ENCODE peak calls at places on chromosome X, in nine cellular contexts. Z, S, M, R, J, G, H, E and O are unnamed samples.

GRCh38 chrX:40155617-40156471 is 58.1 kb upstream of the BCOR start:
- DNase-seq in Z (peak), S (no peak), M (no peak), R (no peak), J (peak), G (no peak), H (no peak), E (no peak), O (no peak)

GRCh38 chrX:54066841-54067240 is 22.6 kb upstream of the PHF8 start:
- DNase-seq in Z (no peak), S (no peak), M (no peak), R (no peak), J (no peak), G (no peak), H (peak), E (no peak), O (no peak)

GRCh38 chrX:106612403-106612789 is 618 bp downstream of the RADX start:
- DNase-seq in Z (peak), S (no peak), M (no peak), R (no peak), J (no peak), G (no peak), H (no peak), E (no peak), O (no peak)

GRCh38 chrX:112874140-112874539 is 33.5 kb upstream of the AMOT start:
- DNase-seq in Z (no peak), S (no peak), M (no peak), R (no peak), J (no peak), G (no peak), H (peak), E (no peak), O (no peak)

GRCh38 chrX:41445781-41446358 is 1.3 kb upstream of the NYX start:
- DNase-seq in Z (no peak), S (no peak), M (no peak), R (no peak), J (no peak), G (no peak), H (no peak), E (no peak), O (no peak)

GRCh38 chrX:115902995-115903394 is 267.5 kb upstream of the AGTR2 start:
- DNase-seq in Z (no peak), S (no peak), M (no peak), R (no peak), J (no peak), G (no peak), H (no peak), E (no peak), O (no peak)

GRCh38 chrX:118718737-118719136 is 8.7 kb upstream of the IL13RA1 start:
- DNase-seq in Z (no peak), S (peak), M (no peak), R (no peak), J (no peak), G (no peak), H (no peak), E (no peak), O (no peak)

GRCh38 chrX:46180258-46180687 is 364.9 kb downstream of the ZNF674 start:
- DNase-seq in Z (no peak), S (peak), M (no peak), R (no peak), J (no peak), G (no peak), H (peak), E (no peak), O (no peak)

GRCh38 chrX:53556868-53557267 is 122.7 kb upstream of the HSD17B10 start:
- DNase-seq in Z (no peak), S (no peak), M (no peak), R (no peak), J (no peak), G (no peak), H (no peak), E (no peak), O (no peak)

GRCh38 chrX:29071525-29071924 is 484.3 kb downstream of the IL1RAPL1 start:
- DNase-seq in Z (no peak), S (no peak), M (no peak), R (no peak), J (no peak), G (no peak), H (no peak), E (no peak), O (no peak)

GRCh38 chrX:17613979-17614572 is 123.2 kb upstream of the SCML1 start:
- DNase-seq in Z (no peak), S (peak), M (peak), R (no peak), J (no peak), G (no peak), H (peak), E (no peak), O (no peak)

GRCh38 chrX:50721771-50722521 is 92.0 kb downstream of the SHROOM4 start:
- DNase-seq in Z (no peak), S (no peak), M (no peak), R (no peak), J (no peak), G (no peak), H (no peak), E (no peak), O (no peak)

GRCh38 chrX:110120025-110120424 is 117.1 kb downstream of the TMEM164 start:
- DNase-seq in Z (no peak), S (no peak), M (peak), R (no peak), J (no peak), G (no peak), H (no peak), E (no peak), O (no peak)

GRCh38 chrX:7996414-7996813 is 69.2 kb upstream of the PNPLA4 start:
- DNase-seq in Z (peak), S (peak), M (no peak), R (no peak), J (no peak), G (no peak), H (peak), E (no peak), O (peak)

GRCh38 chrX:87063622-87064021 is 454.0 kb upstream of the KLHL4 start:
- DNase-seq in Z (no peak), S (no peak), M (no peak), R (no peak), J (no peak), G (no peak), H (no peak), E (no peak), O (no peak)

GRCh38 chrX:68163446-68163845 is 269.8 kb downstream of the OPHN1 start:
- DNase-seq in Z (no peak), S (no peak), M (no peak), R (no peak), J (no peak), G (no peak), H (peak), E (no peak), O (no peak)

GRCh38 chrX:47579537-47579936 is 2.7 kb upstream of the TIMP1 start:
- DNase-seq in Z (peak), S (peak), M (peak), R (no peak), J (peak), G (no peak), H (peak), E (no peak), O (no peak)

GRCh38 chrX:112947981-112948380 is 107.3 kb upstream of the AMOT start:
- DNase-seq in Z (no peak), S (no peak), M (no peak), R (no peak), J (no peak), G (no peak), H (no peak), E (no peak), O (no peak)

GRCh38 chrX:71541546-71542022 is 8.7 kb downstream of the OGT start:
- DNase-seq in Z (peak), S (peak), M (no peak), R (no peak), J (no peak), G (no peak), H (peak), E (no peak), O (no peak)

GRCh38 chrX:110277609-110278008 is 40.3 kb downstream of the AMMECR1 start:
- DNase-seq in Z (no peak), S (no peak), M (no peak), R (no peak), J (no peak), G (no peak), H (no peak), E (no peak), O (no peak)

GRCh38 chrX:33204889-33205288 is 6.5 kb downstream of the DMD start:
- DNase-seq in Z (no peak), S (no peak), M (no peak), R (no peak), J (no peak), G (no peak), H (peak), E (no peak), O (no peak)
- TF ChIP-seq POLR2A in Z (no peak), S (no peak), M (no peak), R (no peak), J (no peak), G (no peak), H (no peak), E (no peak), O (no peak)

GRCh38 chrX:149504915-149505651 is at the start of gene IDS:
- DNase-seq in Z (peak), S (peak), M (peak), R (peak), J (peak), G (peak), H (peak), E (peak), O (peak)
- TF ChIP-seq POLR2A in Z (peak), S (peak), M (peak), R (peak), J (peak), G (peak), H (peak), E (peak), O (peak)

GRCh38 chrX:1492421-1493012 is 39.8 kb upstream of the ASMTL start:
- DNase-seq in Z (no peak), S (no peak), M (no peak), R (peak), J (no peak), G (no peak), H (no peak), E (no peak), O (no peak)

GRCh38 chrX:1496076-1496475 is 40.9 kb downstream of the P2RY8 start:
- DNase-seq in Z (no peak), S (no peak), M (no peak), R (no peak), J (no peak), G (no peak), H (no peak), E (no peak), O (no peak)

GRCh38 chrX:1493317-1493856 is 40.7 kb upstream of the ASMTL start:
- DNase-seq in Z (no peak), S (no peak), M (no peak), R (no peak), J (no peak), G (no peak), H (no peak), E (no peak), O (no peak)

GRCh38 chrX:1491851-1492349 is 39.2 kb upstream of the ASMTL start:
- DNase-seq in Z (no peak), S (peak), M (no peak), R (peak), J (no peak), G (peak), H (no peak), E (no peak), O (peak)

GRCh38 chrX:1493877-1494510 is 41.3 kb upstream of the ASMTL start:
- DNase-seq in Z (no peak), S (peak), M (no peak), R (peak), J (no peak), G (no peak), H (no peak), E (no peak), O (peak)
- TF ChIP-seq POLR2A in Z (no peak), S (no peak), M (no peak), R (no peak), J (no peak), G (peak), H (no peak), E (no peak), O (no peak)

GRCh38 chrX:1391707-1392375 is at the start of gene SLC25A6:
- DNase-seq in Z (no peak), S (peak), M (peak), R (peak), J (peak), G (peak), H (peak), E (peak), O (peak)
- TF ChIP-seq POLR2A in Z (peak), S (peak), M (peak), R (peak), J (no peak), G (peak), H (peak), E (no peak), O (peak)

DNA sequence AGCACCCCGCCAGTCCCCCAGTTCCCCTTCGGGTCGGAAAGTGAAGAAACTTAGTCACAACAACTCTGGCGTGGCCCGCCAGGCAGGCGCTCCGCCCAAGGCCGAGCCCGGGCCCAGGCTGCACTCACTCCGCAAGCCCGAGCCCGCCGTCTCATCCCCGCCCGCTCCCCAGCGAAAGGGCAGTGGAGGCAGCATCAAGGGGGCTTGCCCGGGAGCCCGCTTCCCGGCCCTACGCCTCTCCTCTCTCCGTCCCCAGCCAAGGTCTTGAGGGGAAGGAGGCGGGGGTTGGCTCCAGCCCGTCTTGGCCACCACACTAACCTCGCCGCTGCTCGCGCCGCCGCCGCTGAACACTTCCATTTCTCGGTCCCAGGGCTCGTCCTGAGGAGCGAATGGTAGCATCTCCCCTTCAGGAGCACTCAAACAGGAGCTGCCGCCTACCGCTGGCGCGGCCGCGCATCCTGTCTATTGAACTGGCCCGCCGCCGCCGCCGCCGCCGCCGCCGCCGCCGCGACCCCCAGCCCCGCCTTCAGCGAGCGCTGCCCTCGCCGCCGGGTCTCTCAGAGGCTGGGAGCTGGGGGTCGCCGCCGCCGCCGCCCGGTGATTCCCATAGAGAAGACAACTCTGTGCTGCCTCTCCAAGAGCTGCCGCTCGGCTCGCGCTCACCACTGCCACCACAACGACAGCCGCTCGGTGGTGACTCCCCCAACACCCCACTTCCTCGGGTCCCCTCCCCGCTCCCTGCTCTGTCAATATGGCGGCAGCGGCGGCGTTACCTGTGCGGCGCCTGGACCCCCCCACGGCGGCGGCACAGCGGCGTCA is at the start of gene RPS6KA6:
- DNase-seq in Z (no peak), S (no peak), M (peak), R (peak), J (peak), G (peak), H (peak), E (no peak), O (peak)
- TF ChIP-seq POLR2A in Z (no peak), S (no peak), M (no peak), R (no peak), J (no peak), G (no peak), H (no peak), E (no peak), O (no peak)

DNA sequence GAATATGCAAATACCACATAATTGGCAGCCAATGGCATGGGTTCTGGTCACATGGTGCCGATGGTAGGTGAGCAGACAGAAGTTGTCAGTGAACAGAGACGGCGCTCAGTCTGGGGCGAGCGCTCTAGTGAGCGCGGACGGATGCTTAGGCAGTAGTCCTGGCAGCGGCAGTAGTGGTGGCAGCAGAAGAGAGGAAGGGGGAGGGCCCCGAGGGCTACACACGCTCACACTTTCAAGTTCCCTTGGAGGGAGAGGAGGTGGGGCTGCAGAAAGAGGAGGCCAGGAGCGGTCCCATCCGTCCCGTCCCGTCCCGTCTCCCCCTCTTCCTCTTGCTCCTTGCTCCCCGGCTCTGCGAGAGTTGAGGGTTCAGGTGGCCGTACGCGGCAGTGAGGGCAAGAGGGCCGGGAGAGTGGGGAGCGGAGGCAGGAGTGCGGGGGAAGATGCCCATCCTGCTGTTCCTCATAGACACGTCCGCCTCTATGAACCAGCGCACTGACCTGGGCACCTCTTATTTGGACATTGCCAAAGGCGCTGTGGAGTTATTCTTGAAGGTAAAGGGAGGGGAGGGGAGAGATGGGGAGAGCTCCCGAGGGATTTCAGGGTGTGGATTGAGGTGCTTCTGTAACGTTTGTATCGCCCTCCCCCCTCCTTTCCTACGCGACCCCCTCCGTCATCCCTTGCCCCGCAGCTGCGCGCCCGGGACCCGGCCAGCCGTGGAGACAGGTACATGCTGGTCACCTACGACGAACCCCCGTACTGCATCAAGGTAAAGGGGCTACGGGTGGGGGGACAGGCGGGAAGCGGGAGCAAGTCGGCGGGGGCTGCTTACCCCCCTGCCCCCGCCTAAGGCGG is at the start of gene INTS6L:
- DNase-seq in Z (peak), S (peak), M (peak), R (peak), J (no peak), G (peak), H (peak), E (peak), O (peak)
- TF ChIP-seq POLR2A in Z (peak), S (peak), M (peak), R (peak), J (no peak), G (peak), H (peak), E (peak), O (peak)

GRCh38 chrX:153688071-153688470 is 345 bp downstream of the SLC6A8 start:
- DNase-seq in Z (peak), S (no peak), M (no peak), R (no peak), J (no peak), G (no peak), H (no peak), E (no peak), O (no peak)

GRCh38 chrX:153688534-153688899 is 791 bp downstream of the SLC6A8 start:
- DNase-seq in Z (peak), S (no peak), M (no peak), R (no peak), J (no peak), G (no peak), H (no peak), E (no peak), O (no peak)

GRCh38 chrX:153688900-153689590 is 1.3 kb downstream of the SLC6A8 start:
- DNase-seq in Z (peak), S (no peak), M (no peak), R (no peak), J (no peak), G (no peak), H (peak), E (no peak), O (no peak)

GRCh38 chrX:153690466-153690865 is 2.7 kb downstream of the SLC6A8 start:
- DNase-seq in Z (no peak), S (no peak), M (no peak), R (no peak), J (no peak), G (no peak), H (no peak), E (no peak), O (peak)

DNA sequence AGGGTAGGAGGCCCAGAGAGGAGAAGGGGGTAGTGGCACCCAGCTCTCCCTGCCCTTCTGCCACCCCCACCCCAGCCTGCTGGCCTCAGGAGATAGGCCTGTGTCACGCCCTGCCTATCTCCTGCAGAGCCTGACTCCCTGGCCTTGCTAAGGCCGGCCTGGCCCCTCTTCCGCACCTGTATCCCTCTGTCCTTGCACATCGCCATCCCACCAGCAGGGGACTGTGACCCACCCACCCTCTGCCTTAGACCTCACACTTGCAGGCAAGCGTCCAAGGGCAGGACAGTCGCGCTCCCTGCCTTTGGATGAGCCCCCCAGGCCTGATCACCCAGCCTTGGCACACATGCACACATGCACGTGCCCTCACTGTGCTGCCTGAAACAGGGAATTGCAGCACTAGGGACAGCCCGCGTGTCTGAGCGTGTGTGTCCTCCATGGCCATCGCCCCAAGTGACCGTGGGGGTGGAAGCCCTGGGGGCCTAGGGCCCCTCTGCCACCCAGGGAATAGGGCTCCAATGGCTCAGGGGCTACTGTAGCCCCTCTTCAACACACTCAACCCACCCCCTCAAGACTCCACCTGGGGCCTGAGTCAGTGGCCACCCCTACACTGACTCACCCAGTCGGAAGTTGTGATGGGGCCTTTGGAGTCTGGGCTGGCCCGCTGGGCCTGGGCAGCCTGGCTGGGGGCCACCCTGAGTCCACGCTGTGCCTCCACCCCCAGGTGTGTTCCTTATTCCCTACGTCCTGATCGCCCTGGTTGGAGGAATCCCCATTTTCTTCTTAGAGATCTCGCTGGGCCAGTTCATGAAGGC is 2.1 kb downstream of the SLC6A8 start:
- DNase-seq in Z (peak), S (no peak), M (no peak), R (no peak), J (no peak), G (no peak), H (peak), E (no peak), O (no peak)
- TF ChIP-seq POLR2A in Z (peak), S (no peak), M (no peak), R (no peak), J (no peak), G (no peak), H (no peak), E (no peak), O (no peak)

GRCh38 chrX:49157194-49157593 is 5.4 kb upstream of the MAGIX start:
- DNase-seq in Z (no peak), S (no peak), M (no peak), R (no peak), J (no peak), G (no peak), H (no peak), E (no peak), O (no peak)

GRCh38 chrX:49155243-49155899 is 7.2 kb upstream of the MAGIX start:
- DNase-seq in Z (peak), S (peak), M (peak), R (no peak), J (peak), G (no peak), H (peak), E (peak), O (peak)

GRCh38 chrX:49155900-49156837 is 6.4 kb upstream of the MAGIX start:
- DNase-seq in Z (peak), S (peak), M (peak), R (peak), J (peak), G (peak), H (peak), E (peak), O (peak)

GRCh38 chrX:49147907-49148306 is 14.7 kb upstream of the MAGIX start:
- DNase-seq in Z (peak), S (no peak), M (no peak), R (no peak), J (no peak), G (no peak), H (no peak), E (no peak), O (no peak)

DNA sequence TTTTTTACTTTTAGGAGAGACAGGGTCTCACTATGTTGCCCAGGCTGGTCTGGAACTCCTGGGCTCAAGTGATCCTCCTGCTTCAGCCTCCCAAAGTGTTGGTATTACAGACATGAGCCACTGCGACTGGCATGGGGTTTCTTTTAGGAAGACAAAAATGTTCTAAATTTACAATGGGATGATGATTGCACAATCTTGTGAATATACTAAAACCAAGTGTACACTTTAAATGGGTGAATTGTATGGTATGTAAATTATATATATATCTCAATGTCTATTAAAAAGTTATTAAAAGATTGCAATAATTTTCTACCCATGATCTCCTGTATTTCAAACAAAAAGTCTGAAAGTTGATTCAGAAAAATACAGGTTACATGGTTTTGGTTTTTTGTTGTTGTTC is 9.1 kb upstream of the MAGIX start:
- DNase-seq in Z (no peak), S (no peak), M (no peak), R (no peak), J (no peak), G (no peak), H (no peak), E (no peak), O (no peak)
- TF ChIP-seq POLR2A in Z (no peak), S (no peak), M (no peak), R (no peak), J (no peak), G (no peak), H (no peak), E (no peak), O (no peak)